ENCODE peak calls at places on chromosomes 5 and 9, in four cellular contexts. N is HepG2, V is H1, K is K562. H is an unnamed sample.

GRCh38 chr5:172835246-172836030 is 1.4 kb downstream of the ERGIC1 start:
- DNase-seq in N (no peak), V (no peak), K (no peak), H (no peak)

GRCh38 chr5:90022002-90022710 is 387.4 kb downstream of the CETN3 start:
- DNase-seq in N (no peak), V (no peak), K (no peak), H (peak)

GRCh38 chr5:124315746-124316415 is 430.6 kb downstream of the ZNF608 start:
- DNase-seq in N (no peak), V (no peak), K (no peak), H (no peak)

GRCh38 chr5:123753349-123754166 is 241.6 kb downstream of the CSNK1G3 start:
- DNase-seq in N (no peak), V (no peak), K (no peak), H (no peak)

GRCh38 chr5:32173394-32174010 is 617 bp downstream of the GOLPH3 start:
- DNase-seq in N (peak), V (peak), K (peak), H (no peak)

GRCh38 chr9:69885474-69885929 is 64.9 kb downstream of the CFAP95 start:
- DNase-seq in N (no peak), V (no peak), K (no peak), H (peak)

GRCh38 chr5:91189480-91190332 is 193.4 kb downstream of the ARRDC3 start:
- DNase-seq in N (peak), V (no peak), K (no peak), H (peak)

GRCh38 chr5:62330302-62330701 is 24.3 kb downstream of the KIF2A start:
- DNase-seq in N (no peak), V (no peak), K (no peak), H (no peak)

GRCh38 chr9:88697764-88698436 is 162.9 kb downstream of the NXNL2 start:
- DNase-seq in N (no peak), V (no peak), K (no peak), H (no peak)

GRCh38 chr5:141611289-141611688 is 7.5 kb downstream of the DIAPH1 start:
- DNase-seq in N (no peak), V (no peak), K (no peak), H (no peak)

GRCh38 chr9:132404228-132404881 is 2.3 kb downstream of the TTF1 start:
- DNase-seq in N (no peak), V (no peak), K (no peak), H (peak)

GRCh38 chr5:58335518-58335917 is 124.4 kb downstream of the PLK2 start:
- DNase-seq in N (no peak), V (no peak), K (no peak), H (no peak)

GRCh38 chr5:76579166-76579765 is 43.9 kb downstream of the F2RL2 start:
- DNase-seq in N (no peak), V (no peak), K (no peak), H (no peak)

GRCh38 chr9:102124465-102124864 is 386.0 kb upstream of the GRIN3A start:
- DNase-seq in N (no peak), V (no peak), K (no peak), H (no peak)

GRCh38 chr5:132468665-132469379 is 21.8 kb downstream of the IRF1 start:
- DNase-seq in N (no peak), V (no peak), K (no peak), H (no peak)

GRCh38 chr5:79395296-79395695 is 118.6 kb downstream of the HOMER1 start:
- DNase-seq in N (no peak), V (no peak), K (no peak), H (no peak)

GRCh38 chr9:124257865-124258764 is at the start of gene NEK6:
- DNase-seq in N (no peak), V (no peak), K (peak), H (peak)

GRCh38 chr9:125685167-125685566 is 21.8 kb downstream of the MAPKAP1 start:
- DNase-seq in N (no peak), V (no peak), K (no peak), H (no peak)

GRCh38 chr5:163456840-163457239 is 3.1 kb downstream of the NUDCD2 start:
- DNase-seq in N (no peak), V (no peak), K (no peak), H (no peak)

GRCh38 chr9:111962021-111962420 is 65.4 kb downstream of the UGCG start:
- DNase-seq in N (no peak), V (no peak), K (no peak), H (no peak)

GRCh38 chr9:101478906-101479305 is 43.3 kb upstream of the ALDOB start:
- DNase-seq in N (no peak), V (no peak), K (no peak), H (no peak)

GRCh38 chr9:131546336-131547084 is 1.2 kb downstream of the PRRT1B start:
- DNase-seq in N (peak), V (peak), K (peak), H (peak)

GRCh38 chr9:134811673-134812668 is 68.6 kb upstream of the FCN2 start:
- DNase-seq in N (no peak), V (no peak), K (no peak), H (no peak)

GRCh38 chr9:88011005-88011766 is 36.9 kb upstream of the CDK20 start:
- DNase-seq in N (no peak), V (no peak), K (no peak), H (no peak)

GRCh38 chr5:176901260-176902101 is 2.3 kb upstream of the HK3 start:
- DNase-seq in N (no peak), V (no peak), K (no peak), H (no peak)

GRCh38 chr9:121651295-121652036 is at the start of gene DAB2IP:
- DNase-seq in N (no peak), V (peak), K (peak), H (peak)

GRCh38 chr5:172454355-172455086 is at the start of gene SH3PXD2B:
- DNase-seq in N (peak), V (peak), K (peak), H (peak)

GRCh38 chr9:28134577-28134976 is 561.3 kb upstream of the C9orf72 start:
- DNase-seq in N (no peak), V (no peak), K (no peak), H (peak)

GRCh38 chr9:114035845-114036785 is 42.0 kb downstream of the AMBP start:
- DNase-seq in N (no peak), V (peak), K (no peak), H (no peak)

GRCh38 chr5:59107692-59108091 is 524.8 kb downstream of the RAB3C start:
- DNase-seq in N (no peak), V (no peak), K (no peak), H (no peak)

GRCh38 chr5:145791866-145792265 is 43.3 kb downstream of the PRELID2 start:
- DNase-seq in N (no peak), V (no peak), K (peak), H (no peak)

GRCh38 chr9:93900971-93901861 is 53.9 kb downstream of the BARX1 start:
- DNase-seq in N (no peak), V (peak), K (no peak), H (no peak)

GRCh38 chr5:167802755-167803431 is 488.6 kb upstream of the WWC1 start:
- DNase-seq in N (no peak), V (no peak), K (no peak), H (no peak)

GRCh38 chr5:76622973-76623596 is at the start of gene F2RL2:
- DNase-seq in N (no peak), V (no peak), K (peak), H (peak)

DNA sequence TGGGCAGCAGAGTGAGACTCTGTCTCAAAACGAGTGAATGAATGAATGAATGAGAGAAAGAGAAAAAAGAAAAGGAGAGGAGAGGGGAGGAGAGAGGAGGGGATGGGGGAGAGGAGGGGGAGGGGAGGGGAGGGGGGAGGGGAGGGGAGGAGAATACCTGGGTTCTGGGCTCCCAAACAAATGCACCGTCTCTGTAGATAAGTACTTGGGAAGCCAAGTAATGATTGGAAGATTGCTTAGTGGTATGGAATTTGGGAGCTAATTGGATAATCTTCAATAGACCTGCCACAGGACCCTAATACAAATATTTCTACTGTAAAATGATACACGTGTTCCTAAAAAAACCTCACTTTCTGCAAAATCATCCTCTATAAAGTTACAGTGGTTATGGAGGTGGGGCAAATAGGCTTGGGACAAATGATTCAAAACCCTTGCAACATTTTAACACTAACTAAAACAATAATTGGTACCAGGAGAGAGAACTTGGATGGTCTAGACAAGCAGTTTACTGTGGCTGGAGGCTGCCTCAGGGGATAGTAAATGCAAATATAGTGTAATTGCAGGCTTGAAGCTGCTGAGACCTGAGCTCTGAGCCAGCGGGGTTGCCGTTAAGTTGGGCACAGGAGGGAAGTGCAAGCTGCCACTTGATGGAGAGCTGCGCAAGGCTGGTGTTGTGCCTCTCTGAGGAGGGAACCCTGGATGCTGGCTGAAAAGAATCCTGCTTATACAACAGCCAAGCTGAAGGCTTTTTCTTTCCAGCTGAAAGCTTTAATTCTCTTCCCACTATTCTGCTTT is 3.5 kb downstream of the HEMGN start:
- DNase-seq in N (no peak), V (no peak), K (no peak), H (no peak)
- TF ChIP-seq JUN in N (no peak), V (no peak), K (no peak), H (no peak)

GRCh38 chr5:95555553-95555952 is 652 bp downstream of the ARSK start:
- DNase-seq in N (no peak), V (no peak), K (no peak), H (no peak)
- H2AFZ ChIP-seq in N (peak), V (peak), K (peak), H (peak)

DNA sequence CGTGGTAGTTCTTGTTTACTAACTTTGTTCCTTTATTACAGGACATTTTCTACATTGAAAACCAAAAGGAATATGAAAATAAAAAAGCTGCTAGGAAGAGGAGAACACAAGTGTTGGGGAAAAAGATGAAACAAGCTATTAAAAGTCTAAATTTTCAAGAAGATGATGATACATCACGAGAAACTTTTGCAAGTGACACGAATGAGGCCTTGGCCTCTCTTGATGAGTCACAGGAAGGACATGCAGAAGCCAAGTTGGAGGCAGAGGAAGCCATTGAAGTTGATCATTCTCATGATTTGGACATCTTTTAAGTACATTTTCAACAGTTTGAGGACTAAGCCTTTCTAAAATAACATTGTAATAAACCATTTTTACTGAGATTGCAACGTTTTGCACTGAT is 23.8 kb downstream of the PHAX start:
- DNase-seq in N (peak), V (no peak), K (no peak), H (peak)
- TF ChIP-seq JUN in N (no peak), V (no peak), K (no peak), H (peak)

GRCh38 chr5:153901449-153901848 is 137.3 kb downstream of the FAM114A2 start:
- DNase-seq in N (no peak), V (no peak), K (no peak), H (no peak)
- H2AFZ ChIP-seq in N (no peak), V (no peak), K (no peak), H (no peak)

H was measured in endothelial cell of umbilical vein.